ENCODE peak calls at places on chromosomes 7 and 10, in nine cellular contexts. S, O, I, V, B, J, T, G and N are unnamed samples.

GRCh38 chr7:138077809-138078208 is 1.6 kb downstream of the AKR1D1 start:
- DNase-seq in B (no peak), S (no peak), G (no peak), I (no peak), J (no peak), T (peak), O (no peak), V (no peak), N (no peak)

GRCh38 chr7:25358831-25359350 is 130.6 kb upstream of the NPVF start:
- DNase-seq in J (no peak), B (no peak), I (no peak), T (no peak), S (no peak), V (no peak), G (no peak), O (no peak), N (no peak)

GRCh38 chr7:86814980-86815379 is 171.3 kb downstream of the GRM3 start:
- DNase-seq in B (no peak), O (peak), S (no peak), I (peak), G (no peak), J (no peak), V (no peak), T (peak), N (no peak)

GRCh38 chr7:26457702-26458327 is 166.2 kb downstream of the SNX10 start:
- DNase-seq in I (no peak), T (no peak), S (no peak), O (no peak), G (no peak), J (no peak), B (no peak), V (no peak), N (no peak)

GRCh38 chr10:123584419-123584775 is 81.8 kb upstream of the GPR26 start:
- DNase-seq in S (no peak), T (no peak), V (no peak), J (no peak), G (no peak), I (no peak), O (no peak), B (no peak), N (no peak)

GRCh38 chr7:22008011-22008410 is 62.3 kb upstream of the CDCA7L start:
- DNase-seq in I (no peak), J (no peak), S (no peak), B (no peak), V (no peak), T (no peak), G (no peak), O (peak), N (no peak)

GRCh38 chr10:119306964-119307363 is 99.6 kb downstream of the GRK5 start:
- DNase-seq in S (no peak), O (no peak), B (no peak), V (no peak), I (no peak), G (no peak), T (peak), J (no peak), N (no peak)

GRCh38 chr7:22700559-22701002 is 26.4 kb upstream of the IL6 start:
- DNase-seq in S (no peak), O (no peak), B (no peak), V (no peak), G (no peak), I (peak), T (peak), J (no peak), N (no peak)

GRCh38 chr7:1725199-1725701 is 55.2 kb downstream of the ELFN1 start:
- DNase-seq in I (no peak), V (no peak), O (peak), T (no peak), S (no peak), G (no peak), B (no peak), J (no peak), N (no peak)

GRCh38 chr10:103273026-103273425 is 3.9 kb upstream of the INA start:
- DNase-seq in G (no peak), J (no peak), V (peak), S (peak), O (no peak), B (no peak), T (peak), I (no peak), N (no peak)

GRCh38 chr10:132542086-132542775 is 4.6 kb downstream of the INPP5A start:
- DNase-seq in B (no peak), V (peak), J (peak), G (no peak), S (no peak), T (no peak), I (no peak), O (no peak), N (no peak)

GRCh38 chr7:75688200-75689136 is 50.3 kb downstream of the HIP1 start:
- DNase-seq in T (no peak), I (peak), O (no peak), G (no peak), V (peak), J (peak), B (no peak), S (no peak), N (no peak)

GRCh38 chr10:102720775-102721301 is 6.4 kb downstream of the SFXN2 start:
- DNase-seq in V (no peak), J (no peak), O (peak), T (no peak), G (no peak), B (no peak), I (no peak), S (no peak), N (no peak)